ENCODE peak calls at places on chromosomes 2 and 18, in four cellular contexts. One of them, this sample, is unnamed.

GRCh38 chr2:71856709-71857525 is 290.7 kb downstream of the CYP26B1 start:
- DNase-seq in brain microvascular endothelial cell: no peak
- DNase-seq in tibial artery: no peak
- DNase-seq in spleen: no peak
- DNase-seq in this sample: no peak

GRCh38 chr18:31835528-31836138 is 75.0 kb upstream of the SLC25A52 start:
- DNase-seq in spleen: no peak
- DNase-seq in tibial artery: no peak
- DNase-seq in brain microvascular endothelial cell: peak
- DNase-seq in this sample: no peak

GRCh38 chr18:64202836-64203235 is 53.9 kb upstream of the LINC00305 start:
- DNase-seq in spleen: no peak
- DNase-seq in brain microvascular endothelial cell: no peak
- DNase-seq in tibial artery: no peak
- DNase-seq in this sample: no peak

GRCh38 chr2:138010890-138011289 is 46.6 kb downstream of the HNMT start:
- DNase-seq in spleen: no peak
- DNase-seq in tibial artery: no peak
- DNase-seq in brain microvascular endothelial cell: no peak
- DNase-seq in this sample: no peak

GRCh38 chr2:73172963-73173362 is 29.4 kb upstream of the NOTO start:
- DNase-seq in tibial artery: no peak
- DNase-seq in brain microvascular endothelial cell: no peak
- DNase-seq in spleen: no peak
- DNase-seq in this sample: no peak

GRCh38 chr2:16628316-16628715 is 37.3 kb downstream of the CYRIA start:
- DNase-seq in brain microvascular endothelial cell: no peak
- DNase-seq in spleen: no peak
- DNase-seq in tibial artery: no peak
- DNase-seq in this sample: no peak

GRCh38 chr18:37547196-37547595 is 18.4 kb downstream of the CELF4 start:
- DNase-seq in brain microvascular endothelial cell: no peak
- DNase-seq in spleen: peak
- DNase-seq in tibial artery: no peak
- DNase-seq in this sample: no peak

GRCh38 chr2:213036836-213037235 is 114.6 kb downstream of the IKZF2 start:
- DNase-seq in brain microvascular endothelial cell: peak
- DNase-seq in tibial artery: no peak
- DNase-seq in spleen: no peak
- DNase-seq in this sample: no peak

GRCh38 chr2:208441951-208442350 is 35.4 kb downstream of the PTH2R start:
- DNase-seq in spleen: no peak
- DNase-seq in tibial artery: no peak
- DNase-seq in brain microvascular endothelial cell: no peak
- DNase-seq in this sample: no peak

GRCh38 chr18:79208882-79209281 is 139.7 kb downstream of the ATP9B start:
- DNase-seq in spleen: no peak
- DNase-seq in tibial artery: no peak
- DNase-seq in brain microvascular endothelial cell: no peak
- DNase-seq in this sample: no peak

GRCh38 chr2:28342081-28342967 is 50.3 kb upstream of the FOSL2 start:
- DNase-seq in spleen: peak
- DNase-seq in brain microvascular endothelial cell: peak
- DNase-seq in tibial artery: peak
- DNase-seq in this sample: peak

GRCh38 chr18:56770873-56771272 is 119.7 kb downstream of the WDR7 start:
- DNase-seq in brain microvascular endothelial cell: no peak
- DNase-seq in tibial artery: no peak
- DNase-seq in spleen: no peak
- DNase-seq in this sample: no peak

GRCh38 chr2:206250041-206250897 is 24.2 kb upstream of the ZDBF2 start:
- DNase-seq in spleen: peak
- DNase-seq in tibial artery: no peak
- DNase-seq in brain microvascular endothelial cell: no peak
- DNase-seq in this sample: no peak

GRCh38 chr18:45954070-45954712 is 12.9 kb downstream of the EPG5 start:
- DNase-seq in spleen: no peak
- DNase-seq in brain microvascular endothelial cell: peak
- DNase-seq in tibial artery: no peak
- DNase-seq in this sample: no peak

GRCh38 chr2:20427931-20428526 is 18.8 kb upstream of the RHOB start:
- DNase-seq in brain microvascular endothelial cell: no peak
- DNase-seq in tibial artery: peak
- DNase-seq in spleen: no peak
- DNase-seq in this sample: no peak

GRCh38 chr2:94871226-94872087 is at the start of gene TEKT4:
- DNase-seq in brain microvascular endothelial cell: no peak
- DNase-seq in spleen: peak
- DNase-seq in tibial artery: no peak
- DNase-seq in this sample: no peak

GRCh38 chr18:32549248-32549842 is 78.7 kb upstream of the GAREM1 start:
- DNase-seq in spleen: no peak
- DNase-seq in tibial artery: no peak
- DNase-seq in brain microvascular endothelial cell: peak
- DNase-seq in this sample: peak

GRCh38 chr2:19300961-19301360 is 57.5 kb downstream of the OSR1 start:
- DNase-seq in brain microvascular endothelial cell: no peak
- DNase-seq in spleen: no peak
- DNase-seq in tibial artery: no peak
- DNase-seq in this sample: no peak

GRCh38 chr2:126890962-126891450 is 7.7 kb upstream of the TEX51 start:
- DNase-seq in tibial artery: peak
- DNase-seq in spleen: no peak
- DNase-seq in brain microvascular endothelial cell: no peak
- DNase-seq in this sample: no peak

GRCh38 chr18:3970929-3971328 is 484.2 kb downstream of the DLGAP1 start:
- DNase-seq in brain microvascular endothelial cell: no peak
- DNase-seq in spleen: no peak
- DNase-seq in tibial artery: no peak
- DNase-seq in this sample: no peak

GRCh38 chr2:129015886-129016285 is 697.2 kb upstream of the HS6ST1 start:
- DNase-seq in tibial artery: no peak
- DNase-seq in brain microvascular endothelial cell: no peak
- DNase-seq in spleen: no peak
- DNase-seq in this sample: no peak

GRCh38 chr2:98870516-98871158 is 65.4 kb downstream of the CRACDL start:
- DNase-seq in tibial artery: no peak
- DNase-seq in brain microvascular endothelial cell: no peak
- DNase-seq in spleen: no peak
- DNase-seq in this sample: no peak

GRCh38 chr2:20609349-20609994 is 41.4 kb downstream of the HS1BP3 start:
- DNase-seq in brain microvascular endothelial cell: peak
- DNase-seq in spleen: no peak
- DNase-seq in tibial artery: no peak
- DNase-seq in this sample: peak

GRCh38 chr2:166516712-166517303 is 22.8 kb upstream of the SCN7A start:
- DNase-seq in spleen: no peak
- DNase-seq in tibial artery: no peak
- DNase-seq in brain microvascular endothelial cell: peak
- DNase-seq in this sample: no peak

GRCh38 chr2:239793851-239794250 is 231.3 kb downstream of the NDUFA10 start:
- DNase-seq in brain microvascular endothelial cell: no peak
- DNase-seq in tibial artery: peak
- DNase-seq in spleen: no peak
- DNase-seq in this sample: no peak

GRCh38 chr2:96135621-96136020 is 2.7 kb downstream of the ASTL start:
- DNase-seq in tibial artery: no peak
- DNase-seq in spleen: no peak
- DNase-seq in brain microvascular endothelial cell: no peak
- DNase-seq in this sample: no peak

GRCh38 chr2:46982356-46983064 is 66.9 kb upstream of the MCFD2 start:
- DNase-seq in brain microvascular endothelial cell: no peak
- DNase-seq in spleen: no peak
- DNase-seq in tibial artery: no peak
- DNase-seq in this sample: no peak

GRCh38 chr18:3655254-3655554 is 205.2 kb downstream of the TGIF1 start:
- DNase-seq in spleen: no peak
- DNase-seq in tibial artery: no peak
- DNase-seq in brain microvascular endothelial cell: no peak
- DNase-seq in this sample: no peak

GRCh38 chr18:8785261-8785660 is 79.9 kb downstream of the MTCL1 start:
- DNase-seq in tibial artery: no peak
- DNase-seq in spleen: no peak
- DNase-seq in brain microvascular endothelial cell: no peak
- DNase-seq in this sample: no peak

GRCh38 chr18:8781671-8782070 is 76.3 kb downstream of the MTCL1 start:
- DNase-seq in brain microvascular endothelial cell: no peak
- DNase-seq in tibial artery: no peak
- DNase-seq in spleen: no peak
- DNase-seq in this sample: no peak

GRCh38 chr18:8783994-8784530 is 78.7 kb downstream of the MTCL1 start:
- DNase-seq in tibial artery: no peak
- DNase-seq in brain microvascular endothelial cell: no peak
- DNase-seq in spleen: no peak
- DNase-seq in this sample: no peak

GRCh38 chr18:8785855-8786765 is 80.8 kb downstream of the MTCL1 start:
- DNase-seq in spleen: no peak
- DNase-seq in brain microvascular endothelial cell: no peak
- DNase-seq in tibial artery: no peak
- DNase-seq in this sample: no peak

DNA sequence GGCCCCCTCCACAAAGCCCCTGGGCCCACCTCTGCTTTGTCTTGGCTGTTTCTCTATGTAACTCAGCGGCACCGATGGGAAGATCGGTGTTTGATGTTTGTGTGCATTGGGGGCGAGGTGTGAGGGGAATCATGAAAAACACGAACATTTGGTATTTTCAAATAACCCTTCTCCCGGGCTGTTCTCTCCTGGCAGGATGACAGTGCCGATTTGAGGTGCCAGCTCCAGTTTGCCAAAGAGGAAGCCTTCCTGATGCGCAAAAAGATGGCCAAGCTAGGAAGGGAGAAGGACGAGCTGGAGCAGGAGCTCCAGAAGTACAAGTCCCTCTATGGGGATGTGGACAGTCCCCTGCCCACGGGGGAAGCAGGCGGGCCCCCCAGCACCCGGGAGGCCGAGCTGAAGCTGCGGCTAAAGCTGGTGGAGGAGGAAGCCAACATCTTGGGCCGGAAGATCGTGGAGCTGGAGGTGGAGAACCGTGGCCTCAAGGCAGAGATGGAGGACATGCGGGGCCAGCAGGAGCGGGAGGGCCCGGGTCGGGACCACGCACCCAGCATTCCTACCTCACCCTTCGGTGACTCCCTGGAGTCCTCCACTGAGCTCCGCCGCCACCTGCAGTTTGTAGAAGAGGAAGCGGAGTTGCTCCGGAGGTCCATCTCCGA is 78.1 kb downstream of the MTCL1 start:
- DNase-seq in spleen: no peak
- DNase-seq in tibial artery: no peak
- DNase-seq in brain microvascular endothelial cell: no peak
- DNase-seq in this sample: no peak
- H3K4me3 ChIP-seq in spleen: no peak
- H3K4me3 ChIP-seq in tibial artery: no peak
- H3K4me3 ChIP-seq in brain microvascular endothelial cell: no peak
- H3K4me3 ChIP-seq in this sample: no peak

GRCh38 chr2:31247671-31248070 is 13.7 kb downstream of the EHD3 start:
- DNase-seq in brain microvascular endothelial cell: no peak
- DNase-seq in tibial artery: no peak
- DNase-seq in spleen: no peak
- DNase-seq in this sample: no peak

GRCh38 chr2:31251018-31251417 is 17.1 kb downstream of the EHD3 start:
- DNase-seq in tibial artery: no peak
- DNase-seq in brain microvascular endothelial cell: no peak
- DNase-seq in spleen: no peak
- DNase-seq in this sample: no peak

GRCh38 chr2:31246184-31246852 is 12.4 kb downstream of the EHD3 start:
- DNase-seq in spleen: no peak
- DNase-seq in brain microvascular endothelial cell: no peak
- DNase-seq in tibial artery: no peak
- DNase-seq in this sample: no peak

GRCh38 chr2:31249009-31249690 is 15.2 kb downstream of the EHD3 start:
- DNase-seq in tibial artery: no peak
- DNase-seq in brain microvascular endothelial cell: no peak
- DNase-seq in spleen: no peak
- DNase-seq in this sample: no peak

GRCh38 chr2:31248139-31248538 is 14.2 kb downstream of the EHD3 start:
- DNase-seq in brain microvascular endothelial cell: no peak
- DNase-seq in tibial artery: no peak
- DNase-seq in spleen: no peak
- DNase-seq in this sample: no peak
- H3K27ac ChIP-seq in brain microvascular endothelial cell: no peak
- H3K27ac ChIP-seq in tibial artery: no peak
- H3K27ac ChIP-seq in spleen: no peak
- H3K27ac ChIP-seq in this sample: no peak

GRCh38 chr2:238244151-238244550 is 4.3 kb upstream of the HES6 start:
- DNase-seq in spleen: no peak
- DNase-seq in brain microvascular endothelial cell: no peak
- DNase-seq in tibial artery: no peak
- DNase-seq in this sample: no peak

GRCh38 chr2:238241970-238242369 is 2.1 kb upstream of the HES6 start:
- DNase-seq in brain microvascular endothelial cell: no peak
- DNase-seq in tibial artery: no peak
- DNase-seq in spleen: no peak
- DNase-seq in this sample: no peak

GRCh38 chr2:238240761-238241711 is 1.2 kb upstream of the HES6 start:
- DNase-seq in brain microvascular endothelial cell: no peak
- DNase-seq in spleen: peak
- DNase-seq in tibial artery: no peak
- DNase-seq in this sample: no peak

GRCh38 chr2:238243496-238244076 is 3.7 kb upstream of the HES6 start:
- DNase-seq in spleen: peak
- DNase-seq in brain microvascular endothelial cell: no peak
- DNase-seq in tibial artery: no peak
- DNase-seq in this sample: no peak

DNA sequence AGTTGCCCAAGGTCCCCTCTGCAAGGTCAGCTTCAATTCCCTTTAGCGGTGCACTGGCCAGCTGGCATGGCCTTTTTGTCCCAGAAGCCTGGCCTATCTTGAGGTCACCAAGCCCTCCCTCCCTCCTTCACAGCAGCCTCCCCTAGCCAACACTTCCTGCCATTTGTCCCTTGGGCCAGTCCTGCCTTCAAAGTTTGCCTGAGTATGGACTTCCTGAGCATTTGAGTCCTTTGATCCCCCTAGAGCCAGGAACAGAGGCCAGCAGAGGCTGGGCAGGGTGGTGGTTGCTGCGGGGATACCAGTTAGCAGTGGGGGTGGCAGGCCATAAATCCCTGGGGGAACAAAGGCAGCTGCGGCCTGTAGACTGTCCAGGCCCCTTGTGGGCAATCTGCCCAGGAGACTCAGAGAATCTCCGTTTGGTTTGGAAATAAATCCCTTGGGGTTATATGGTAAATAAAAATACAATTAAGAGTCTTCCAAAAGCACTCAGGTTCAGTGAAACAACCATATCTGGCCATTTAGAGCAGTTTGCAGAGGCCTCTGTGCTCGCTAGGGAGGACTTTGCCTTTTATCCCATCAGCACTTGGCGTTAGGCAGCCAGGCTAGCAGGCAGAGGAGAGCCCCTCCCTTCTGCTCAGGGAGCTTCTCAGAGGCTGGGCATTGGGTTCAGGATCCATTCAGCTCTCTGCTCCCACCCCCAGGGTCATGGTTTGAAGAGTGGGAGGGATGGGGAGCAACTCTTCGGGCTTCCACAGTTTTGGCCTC is 3.1 kb upstream of the HES6 start:
- DNase-seq in brain microvascular endothelial cell: no peak
- DNase-seq in spleen: peak
- DNase-seq in tibial artery: peak
- DNase-seq in this sample: no peak
- H3K4me3 ChIP-seq in brain microvascular endothelial cell: no peak
- H3K4me3 ChIP-seq in spleen: no peak
- H3K4me3 ChIP-seq in tibial artery: no peak
- H3K4me3 ChIP-seq in this sample: no peak

GRCh38 chr2:140892429-140892828 is 1238.4 kb downstream of the LRP1B start:
- DNase-seq in spleen: no peak
- DNase-seq in brain microvascular endothelial cell: no peak
- DNase-seq in tibial artery: no peak
- DNase-seq in this sample: no peak
- H3K27ac ChIP-seq in spleen: no peak
- H3K27ac ChIP-seq in brain microvascular endothelial cell: peak
- H3K27ac ChIP-seq in tibial artery: no peak
- H3K27ac ChIP-seq in this sample: no peak